ENCODE peak calls at places on chromosomes 4 and X, in five cellular contexts. One of them, this sample, is unnamed.

GRCh38 chr4:83392562-83392961 is 57.9 kb upstream of the HPSE start:
- DNase-seq in mesendoderm: no peak
- DNase-seq in transverse colon: no peak
- DNase-seq in H7: no peak
- DNase-seq in PC-3: no peak
- DNase-seq in this sample: no peak

GRCh38 chr4:40897557-40898203 is 147.9 kb downstream of the NSUN7 start:
- DNase-seq in mesendoderm: peak; percentile 81
- DNase-seq in transverse colon: peak; percentile 71
- DNase-seq in H7: peak; percentile 89
- DNase-seq in PC-3: peak; percentile 75
- DNase-seq in this sample: peak; percentile 58

GRCh38 chr4:172489896-172490295 is 676.7 kb downstream of the GALNTL6 start:
- DNase-seq in mesendoderm: no peak
- DNase-seq in transverse colon: no peak
- DNase-seq in H7: no peak
- DNase-seq in PC-3: no peak
- DNase-seq in this sample: no peak

GRCh38 chrX:23699636-23700194 is 32.4 kb downstream of the PRDX4 start:
- DNase-seq in mesendoderm: peak; percentile 33
- DNase-seq in transverse colon: no peak
- DNase-seq in H7: peak; percentile 59
- DNase-seq in PC-3: no peak
- DNase-seq in this sample: no peak

GRCh38 chr4:182839256-182839655 is 77.9 kb downstream of the DCTD start:
- DNase-seq in mesendoderm: no peak
- DNase-seq in transverse colon: no peak
- DNase-seq in H7: no peak
- DNase-seq in PC-3: no peak
- DNase-seq in this sample: no peak

GRCh38 chr4:25814737-25815136 is 48.1 kb downstream of the SEL1L3 start:
- DNase-seq in mesendoderm: no peak
- DNase-seq in transverse colon: no peak
- DNase-seq in H7: no peak
- DNase-seq in PC-3: no peak
- DNase-seq in this sample: no peak

GRCh38 chr4:155392486-155393184 is 15.9 kb upstream of the MAP9 start:
- DNase-seq in mesendoderm: peak; percentile 23
- DNase-seq in transverse colon: no peak
- DNase-seq in H7: no peak
- DNase-seq in PC-3: peak; percentile 86
- DNase-seq in this sample: no peak

GRCh38 chr4:3868146-3868840 is 102.1 kb downstream of the ADRA2C start:
- DNase-seq in mesendoderm: peak; percentile 87
- DNase-seq in transverse colon: no peak
- DNase-seq in H7: peak; percentile 88
- DNase-seq in PC-3: peak; percentile 23
- DNase-seq in this sample: no peak

GRCh38 chr4:152486414-152487389 is 49.2 kb downstream of the FBXW7 start:
- DNase-seq in mesendoderm: no peak
- DNase-seq in transverse colon: no peak
- DNase-seq in H7: no peak
- DNase-seq in PC-3: no peak
- DNase-seq in this sample: peak; percentile 20

GRCh38 chrX:24990585-24990984 is 25.2 kb downstream of the ARX start:
- DNase-seq in mesendoderm: peak; percentile 26
- DNase-seq in transverse colon: no peak
- DNase-seq in H7: peak; percentile 65
- DNase-seq in PC-3: no peak
- DNase-seq in this sample: no peak

This sample was measured in small intestine.